ENCODE peak calls at places on chromosomes 3 and 15, in seven cellular contexts. E is spleen; P is CD8-positive, alpha-beta memory T cell; N is pancreas; O is ovary; I is iPS DF 6.9; W is kidney. X is an unnamed sample. For H3K4me1, the result is how much of the 10 kb centered on the place peaks cover.

GRCh38 chr3:81726735-81727134 is 34.7 kb downstream of the GBE1 start:
- DNase-seq in E (peak), P (no peak), N (no peak), O (no peak), I (no peak), W (no peak), X (no peak)

GRCh38 chr15:54604963-54605362 is 591.8 kb downstream of the RSL24D1 start:
- DNase-seq in E (no peak), P (no peak), N (no peak), O (no peak), I (no peak), W (no peak), X (no peak)

GRCh38 chr3:171776411-171776810 is 33.9 kb downstream of the PLD1 start:
- DNase-seq in E (no peak), P (no peak), N (no peak), O (no peak), I (no peak), W (no peak), X (no peak)

GRCh38 chr3:101744811-101745210 is 20.4 kb downstream of the CEP97 start:
- DNase-seq in E (no peak), P (no peak), N (no peak), O (no peak), I (no peak), W (no peak), X (no peak)

GRCh38 chr3:9205345-9206143 is 43.9 kb downstream of the SRGAP3 start:
- DNase-seq in E (no peak), P (no peak), N (no peak), O (no peak), I (no peak), W (no peak), X (no peak)

GRCh38 chr3:18445421-18446066 is 20.4 kb upstream of the SATB1 start:
- DNase-seq in E (peak), P (peak), N (no peak), O (no peak), I (no peak), W (no peak), X (peak)

GRCh38 chr15:78205856-78206255 is 28.5 kb downstream of the ACSBG1 start:
- DNase-seq in E (no peak), P (no peak), N (no peak), O (no peak), I (no peak), W (peak), X (no peak)

GRCh38 chr15:91482799-91483198 is 370.7 kb upstream of the SLCO3A1 start:
- DNase-seq in E (no peak), P (peak), N (no peak), O (no peak), I (no peak), W (no peak), X (no peak)

GRCh38 chr3:152376351-152377183 is 107.8 kb downstream of the MBNL1 start:
- DNase-seq in E (peak), P (no peak), N (no peak), O (no peak), I (no peak), W (no peak), X (peak)

GRCh38 chr3:111610612-111611054 is 15.5 kb upstream of the ZBED2 start:
- DNase-seq in E (no peak), P (no peak), N (no peak), O (no peak), I (no peak), W (no peak), X (no peak)

GRCh38 chr3:27145719-27146118 is 223.5 kb downstream of the NEK10 start:
- DNase-seq in E (no peak), P (no peak), N (no peak), O (no peak), I (no peak), W (no peak), X (no peak)

GRCh38 chr3:41199866-41200668 is 762 bp downstream of the CTNNB1 start:
- DNase-seq in E (no peak), P (peak), N (no peak), O (peak), I (no peak), W (peak), X (peak)

GRCh38 chr3:172152869-172153268 is 113.5 kb downstream of the FNDC3B start:
- DNase-seq in E (no peak), P (no peak), N (no peak), O (no peak), I (no peak), W (no peak), X (no peak)

GRCh38 chr3:44981220-44981619 is 5.2 kb downstream of the EXOSC7 start:
- DNase-seq in E (no peak), P (no peak), N (no peak), O (no peak), I (no peak), W (no peak), X (no peak)

GRCh38 chr3:173699353-173699752 is 301.8 kb downstream of the NLGN1 start:
- DNase-seq in E (no peak), P (no peak), N (no peak), O (no peak), I (peak), W (no peak), X (no peak)

GRCh38 chr15:101368086-101368780 is 73.2 kb upstream of the SNRPA1 start:
- DNase-seq in E (no peak), P (no peak), N (no peak), O (no peak), I (no peak), W (no peak), X (no peak)

GRCh38 chr15:78855746-78856145 is 16.9 kb upstream of the MORF4L1 start:
- DNase-seq in E (no peak), P (no peak), N (no peak), O (no peak), I (no peak), W (no peak), X (no peak)

GRCh38 chr15:83565553-83566159 is 88.3 kb upstream of the ADAMTSL3 start:
- DNase-seq in E (no peak), P (no peak), N (no peak), O (no peak), I (peak), W (no peak), X (no peak)

GRCh38 chr15:31347067-31347975 is 20.7 kb downstream of the KLF13 start:
- DNase-seq in E (peak), P (peak), N (no peak), O (no peak), I (no peak), W (no peak), X (no peak)

GRCh38 chr15:37040072-37040742 is 60.1 kb downstream of the MEIS2 start:
- DNase-seq in E (no peak), P (no peak), N (no peak), O (no peak), I (no peak), W (no peak), X (no peak)
- H3K4me1 ChIP-seq in E (under half), P (under half), N (under half), O (under half), I (under half), W (under half), X (under half)

DNA sequence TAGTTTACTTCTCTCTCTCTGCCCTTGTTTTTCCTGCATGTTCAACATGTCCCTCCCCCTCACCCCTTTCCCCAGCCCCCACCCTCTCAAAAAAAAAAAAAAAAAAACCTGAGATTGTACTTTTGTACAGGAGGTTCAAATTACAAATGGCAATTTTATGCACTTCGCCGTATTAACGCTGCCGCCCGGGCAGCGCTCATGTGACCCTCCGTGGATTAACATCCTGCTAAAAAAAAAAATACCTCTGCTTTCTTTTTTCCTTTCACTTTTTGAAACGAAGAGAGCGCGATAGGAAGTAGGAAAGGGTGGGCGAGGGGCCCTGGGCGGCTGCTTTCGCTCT is 2.3 kb downstream of the NR2F2 start:
- DNase-seq in E (no peak), P (no peak), N (no peak), O (no peak), I (no peak), W (no peak), X (no peak)
- H3K4me1 ChIP-seq in E (under half), P (under half), N (under half), O (under half), I (under half), W (under half), X (under half)

DNA sequence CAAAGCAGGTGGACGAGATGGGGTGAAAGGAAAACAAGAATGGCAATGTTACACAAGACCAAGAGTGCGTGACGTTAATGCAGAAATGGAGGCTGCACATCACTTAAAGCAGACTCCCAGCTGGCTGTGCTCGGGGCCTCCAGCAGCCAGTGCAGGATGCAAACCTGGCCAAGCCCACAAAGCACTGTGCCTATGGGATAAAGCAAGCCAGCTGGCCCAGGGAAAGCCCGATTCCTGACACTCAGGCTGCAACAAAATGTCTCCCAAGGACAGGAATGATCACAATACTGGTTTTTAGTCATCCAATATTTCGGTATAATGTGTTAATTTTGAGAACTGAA is 86.2 kb downstream of the SEC22A start:
- DNase-seq in E (no peak), P (no peak), N (no peak), O (no peak), I (no peak), W (no peak), X (no peak)
- H3K4me1 ChIP-seq in E (under half), P (under half), N (under half), O (under half), I (under half), W (under half), X (under half)

GRCh38 chr3:129615751-129616281 is 9.3 kb upstream of the PLXND1 start:
- DNase-seq in E (peak), P (no peak), N (no peak), O (no peak), I (no peak), W (peak), X (no peak)
- H3K4me1 ChIP-seq in E (under half), P (under half), N (under half), O (under half), I (under half), W (under half), X (under half)